ENCODE peak calls at places on chromosomes 7 and 10, in four cellular contexts. F, Z, V and K are unnamed samples.

GRCh38 chr10:78333362-78334143 is 299.9 kb downstream of the RPS24 start:
- DNase-seq in F (no peak), Z (no peak), V (no peak), K (no peak)

GRCh38 chr10:3563298-3563697 is 221.7 kb downstream of the KLF6 start:
- DNase-seq in F (no peak), Z (no peak), V (no peak), K (no peak)

GRCh38 chr10:13700461-13701144 is 113.8 kb downstream of the PRPF18 start:
- DNase-seq in F (no peak), Z (no peak), V (no peak), K (no peak)

GRCh38 chr10:75679546-75679945 is 248.1 kb downstream of the LRMDA start:
- DNase-seq in F (no peak), Z (no peak), V (no peak), K (no peak)

GRCh38 chr10:124221356-124222297 is 128.2 kb upstream of the CHST15 start:
- DNase-seq in F (peak), Z (peak), V (peak), K (no peak)

GRCh38 chr7:101874028-101874427 is 56.6 kb downstream of the CUX1 start:
- DNase-seq in F (peak), Z (no peak), V (no peak), K (no peak)

GRCh38 chr10:84423729-84424128 is 95.3 kb downstream of the CCSER2 start:
- DNase-seq in F (no peak), Z (no peak), V (no peak), K (no peak)

GRCh38 chr7:149450821-149451220 is 10.0 kb downstream of the ZNF777 start:
- DNase-seq in F (no peak), Z (no peak), V (no peak), K (no peak)

GRCh38 chr7:50436133-50436802 is 13.9 kb downstream of the FIGNL1 start:
- DNase-seq in F (peak), Z (no peak), V (no peak), K (no peak)

GRCh38 chr10:90337316-90337715 is 520.5 kb downstream of the HTR7 start:
- DNase-seq in F (no peak), Z (no peak), V (no peak), K (no peak)

GRCh38 chr7:23212395-23212794 is 30.5 kb downstream of the NUP42 start:
- DNase-seq in F (no peak), Z (no peak), V (no peak), K (no peak)

GRCh38 chr7:124263232-124263827 is 230.5 kb upstream of the TMEM229A start:
- DNase-seq in F (no peak), Z (no peak), V (peak), K (no peak)

GRCh38 chr10:120989279-120989678 is 138.1 kb downstream of the WDR11 start:
- DNase-seq in F (no peak), Z (no peak), V (no peak), K (no peak)

GRCh38 chr10:63718453-63718852 is 197.3 kb downstream of the REEP3 start:
- DNase-seq in F (no peak), Z (no peak), V (no peak), K (no peak)

GRCh38 chr7:83149466-83149865 is 13.2 kb downstream of the PCLO start:
- DNase-seq in F (peak), Z (no peak), V (no peak), K (no peak)

GRCh38 chr7:155694846-155695245 is 50.4 kb downstream of the RBM33 start:
- DNase-seq in F (peak), Z (no peak), V (no peak), K (no peak)

GRCh38 chr7:139004321-139005075 is 23.3 kb upstream of the KIAA1549 start:
- DNase-seq in F (no peak), Z (no peak), V (no peak), K (no peak)

GRCh38 chr7:11835260-11835659 is 3.3 kb upstream of the THSD7A start:
- DNase-seq in F (no peak), Z (no peak), V (no peak), K (no peak)

GRCh38 chr7:73701357-73701995 is 18.0 kb downstream of the STX1A start:
- DNase-seq in F (peak), Z (no peak), V (no peak), K (no peak)

GRCh38 chr7:159097661-159098423 is 46.8 kb downstream of the VIPR2 start:
- DNase-seq in F (no peak), Z (no peak), V (no peak), K (no peak)

GRCh38 chr7:25032774-25033743 is 53.1 kb upstream of the OSBPL3 start:
- DNase-seq in F (no peak), Z (no peak), V (no peak), K (no peak)

GRCh38 chr7:147249956-147250355 is 1133.4 kb downstream of the CNTNAP2 start:
- DNase-seq in F (no peak), Z (no peak), V (no peak), K (no peak)

GRCh38 chr10:125521721-125522680 is 161.0 kb downstream of the TEX36 start:
- DNase-seq in F (no peak), Z (no peak), V (peak), K (no peak)

GRCh38 chr7:158187055-158187770 is 400.4 kb downstream of the PTPRN2 start:
- DNase-seq in F (no peak), Z (no peak), V (no peak), K (no peak)

GRCh38 chr10:6050801-6051445 is 11.2 kb downstream of the IL2RA start:
- DNase-seq in F (peak), Z (peak), V (peak), K (no peak)

GRCh38 chr7:312409-312808 is 22.4 kb downstream of the FOXL3 start:
- DNase-seq in F (no peak), Z (no peak), V (no peak), K (no peak)

GRCh38 chr10:100730739-100731602 is 14.4 kb upstream of the PAX2 start:
- DNase-seq in F (peak), Z (no peak), V (peak), K (no peak)

GRCh38 chr7:32639122-32639521 is 143.8 kb downstream of the AVL9 start:
- DNase-seq in F (no peak), Z (no peak), V (no peak), K (no peak)

GRCh38 chr7:55493416-55493815 is 78.9 kb downstream of the VOPP1 start:
- DNase-seq in F (no peak), Z (no peak), V (no peak), K (no peak)

GRCh38 chr7:96090756-96091155 is 231.1 kb downstream of the SLC25A13 start:
- DNase-seq in F (no peak), Z (no peak), V (no peak), K (no peak)

GRCh38 chr10:104478380-104478779 is 124.7 kb downstream of the CFAP58 start:
- DNase-seq in F (no peak), Z (no peak), V (no peak), K (no peak)

GRCh38 chr10:77801474-77802238 is 124.9 kb downstream of the DLG5 start:
- DNase-seq in F (peak), Z (no peak), V (peak), K (no peak)

GRCh38 chr10:131031346-131031745 is 280.2 kb downstream of the TCERG1L start:
- DNase-seq in F (no peak), Z (no peak), V (no peak), K (no peak)

GRCh38 chr7:130996841-130997231 is 262.8 kb upstream of the KLF14 start:
- DNase-seq in F (peak), Z (no peak), V (no peak), K (no peak)

GRCh38 chr7:386385-386784 is 96.4 kb downstream of the FOXL3 start:
- DNase-seq in F (no peak), Z (no peak), V (no peak), K (no peak)

GRCh38 chr10:1299041-1299726 is 243.0 kb downstream of the WDR37 start:
- DNase-seq in F (no peak), Z (no peak), V (no peak), K (no peak)

GRCh38 chr10:59720377-59720776 is 10.7 kb upstream of the SLC16A9 start:
- DNase-seq in F (no peak), Z (no peak), V (no peak), K (no peak)

GRCh38 chr10:114634607-114634974 is 23.5 kb downstream of the ABLIM1 start:
- DNase-seq in F (peak), Z (no peak), V (no peak), K (peak)

GRCh38 chr7:44845476-44845875 is 2.4 kb downstream of the H2AZ2 start:
- DNase-seq in F (no peak), Z (no peak), V (no peak), K (no peak)

GRCh38 chr7:44849277-44850210 is 1.7 kb upstream of the H2AZ2 start:
- DNase-seq in F (no peak), Z (no peak), V (no peak), K (no peak)

GRCh38 chr7:44847509-44847919 is 373 bp downstream of the H2AZ2 start:
- DNase-seq in F (peak), Z (peak), V (peak), K (no peak)

GRCh38 chr7:44846816-44847508 is 925 bp downstream of the H2AZ2 start:
- DNase-seq in F (no peak), Z (no peak), V (no peak), K (no peak)

GRCh38 chr7:44847920-44848634 is at the start of gene H2AZ2:
- DNase-seq in F (peak), Z (peak), V (peak), K (peak)
- TF ChIP-seq CTCF in F (no peak), Z (no peak), V (no peak), K (no peak)

GRCh38 chr7:106111671-106112117 is 418 bp downstream of the SYPL1 start:
- DNase-seq in F (peak), Z (peak), V (no peak), K (no peak)

GRCh38 chr7:106112118-106112971 is at the start of gene SYPL1:
- DNase-seq in F (peak), Z (peak), V (peak), K (no peak)

GRCh38 chr7:106110885-106111670 is 1.0 kb downstream of the SYPL1 start:
- DNase-seq in F (peak), Z (no peak), V (no peak), K (no peak)

GRCh38 chr7:106114735-106115383 is 2.7 kb upstream of the SYPL1 start:
- DNase-seq in F (no peak), Z (no peak), V (no peak), K (no peak)

GRCh38 chr7:106112972-106113421 is 885 bp upstream of the SYPL1 start:
- DNase-seq in F (no peak), Z (no peak), V (no peak), K (no peak)
- H3K4me3 ChIP-seq in F (no peak), Z (peak), V (peak), K (no peak)

GRCh38 chr10:119669331-119669730 is 18.2 kb downstream of the BAG3 start:
- DNase-seq in F (no peak), Z (no peak), V (no peak), K (no peak)

GRCh38 chr10:119668461-119668860 is 17.3 kb downstream of the BAG3 start:
- DNase-seq in F (no peak), Z (peak), V (no peak), K (no peak)

GRCh38 chr10:119665901-119666708 is 14.9 kb downstream of the BAG3 start:
- DNase-seq in F (no peak), Z (no peak), V (no peak), K (no peak)

GRCh38 chr10:119666709-119667004 is 15.5 kb downstream of the BAG3 start:
- DNase-seq in F (no peak), Z (no peak), V (no peak), K (no peak)

GRCh38 chr10:119667562-119668328 is 16.6 kb downstream of the BAG3 start:
- DNase-seq in F (peak), Z (peak), V (no peak), K (peak)
- TF ChIP-seq CTCF in F (peak), Z (peak), V (no peak), K (peak)

DNA sequence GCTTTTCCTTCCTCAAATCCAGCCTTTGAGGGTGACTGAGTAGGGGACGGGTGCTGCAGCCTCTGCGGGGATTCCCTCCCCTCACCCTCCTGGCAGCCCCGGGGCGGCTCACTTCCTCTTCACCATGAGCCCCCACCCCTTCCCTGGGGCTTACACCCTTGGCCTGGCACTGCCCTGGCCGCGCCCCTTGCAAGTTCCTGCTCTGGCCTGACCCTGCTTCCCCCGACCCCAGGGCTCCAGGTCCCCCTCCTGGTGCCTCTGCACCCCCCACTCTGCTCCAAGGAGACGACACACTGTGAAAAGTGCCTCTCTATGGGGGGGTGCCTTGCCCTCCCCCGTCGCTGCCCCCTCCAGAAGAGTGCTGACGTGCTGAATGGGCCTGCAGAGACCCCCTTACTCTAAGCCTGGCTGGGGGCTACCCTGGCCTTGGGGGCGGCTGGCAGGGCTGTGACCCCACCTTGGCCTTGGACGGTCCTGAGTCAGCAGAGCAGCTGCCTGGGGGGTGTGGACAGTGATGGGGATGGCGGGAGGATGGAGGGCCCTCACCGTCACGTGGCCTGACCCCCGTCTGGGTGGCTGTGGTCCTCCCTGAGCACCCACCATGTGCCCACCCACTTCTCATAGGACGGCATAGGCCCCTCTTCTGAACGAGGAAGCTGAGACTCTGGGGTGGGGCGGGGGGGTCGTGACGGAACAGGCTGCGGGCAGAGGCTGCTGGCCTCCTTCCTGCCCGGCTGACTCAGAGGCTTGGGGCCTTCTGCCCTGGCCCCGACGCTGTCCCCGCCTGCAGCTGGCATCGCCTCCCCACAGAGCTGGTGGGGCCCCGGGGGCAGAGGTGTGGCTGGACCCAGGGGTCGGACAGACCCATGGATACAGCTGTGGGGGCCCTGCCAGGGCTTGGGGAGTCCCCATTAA is 9.8 kb downstream of the LFNG start:
- DNase-seq in F (no peak), Z (peak), V (no peak), K (no peak)
- H3K4me3 ChIP-seq in F (no peak), Z (no peak), V (no peak), K (no peak)

DNA sequence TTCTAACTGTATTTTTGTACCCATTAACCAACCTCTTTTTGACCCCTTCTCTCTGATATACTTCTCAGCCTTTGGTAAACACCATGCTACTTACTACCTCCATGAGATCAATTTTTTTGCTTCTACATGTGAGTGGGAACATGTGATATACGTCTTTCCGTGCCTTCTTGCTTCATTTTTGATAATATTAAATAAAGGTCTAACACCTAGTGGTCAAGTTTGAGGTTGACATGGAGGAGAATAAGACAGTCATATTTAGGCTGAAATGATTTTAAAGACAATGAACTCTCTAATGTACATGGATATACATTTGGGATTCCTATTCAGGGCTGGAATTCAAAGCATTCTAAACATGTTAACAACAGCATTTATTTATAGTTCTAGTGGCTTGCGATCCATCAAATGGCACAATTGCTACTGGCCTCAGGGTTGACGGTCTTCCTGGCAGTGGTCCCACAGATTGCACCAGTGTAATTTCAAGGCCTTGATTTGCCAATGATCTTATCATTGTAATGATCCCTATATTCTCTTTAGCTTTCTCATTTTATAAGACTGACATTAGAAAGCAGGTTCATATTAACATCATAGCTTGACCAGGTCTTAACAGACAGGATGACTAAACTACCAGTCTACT is 315.9 kb upstream of the ETV1 start:
- DNase-seq in F (no peak), Z (no peak), V (no peak), K (no peak)
- TF ChIP-seq CTCF in F (no peak), Z (no peak), V (no peak), K (no peak)

DNA sequence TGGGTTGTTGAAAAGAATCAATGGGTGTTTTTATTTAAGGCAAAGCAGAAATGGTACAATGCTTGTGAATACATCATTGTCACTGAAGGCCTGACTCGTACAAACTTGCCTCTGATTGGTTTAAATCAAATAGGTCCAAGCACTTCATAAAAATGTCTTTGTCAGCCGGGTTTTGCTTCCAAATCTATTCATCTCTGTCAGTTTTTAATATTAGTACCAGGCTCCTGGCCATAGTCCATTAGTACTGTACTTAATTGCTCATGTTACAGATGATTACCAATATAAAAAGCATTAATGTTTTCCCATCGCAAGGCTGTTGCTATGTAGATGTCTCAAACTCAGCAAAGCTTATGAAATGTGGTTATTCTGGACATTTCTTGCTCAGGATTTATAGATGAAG is 171.9 kb downstream of the ARID5B start:
- DNase-seq in F (no peak), Z (no peak), V (no peak), K (no peak)
- H3K4me3 ChIP-seq in F (no peak), Z (no peak), V (no peak), K (no peak)

GRCh38 chr10:98790817-98791216 is 344.1 kb upstream of the HPS1 start:
- DNase-seq in F (no peak), Z (no peak), V (no peak), K (no peak)
- TF ChIP-seq CTCF in F (no peak), Z (no peak), V (peak), K (peak)

DNA sequence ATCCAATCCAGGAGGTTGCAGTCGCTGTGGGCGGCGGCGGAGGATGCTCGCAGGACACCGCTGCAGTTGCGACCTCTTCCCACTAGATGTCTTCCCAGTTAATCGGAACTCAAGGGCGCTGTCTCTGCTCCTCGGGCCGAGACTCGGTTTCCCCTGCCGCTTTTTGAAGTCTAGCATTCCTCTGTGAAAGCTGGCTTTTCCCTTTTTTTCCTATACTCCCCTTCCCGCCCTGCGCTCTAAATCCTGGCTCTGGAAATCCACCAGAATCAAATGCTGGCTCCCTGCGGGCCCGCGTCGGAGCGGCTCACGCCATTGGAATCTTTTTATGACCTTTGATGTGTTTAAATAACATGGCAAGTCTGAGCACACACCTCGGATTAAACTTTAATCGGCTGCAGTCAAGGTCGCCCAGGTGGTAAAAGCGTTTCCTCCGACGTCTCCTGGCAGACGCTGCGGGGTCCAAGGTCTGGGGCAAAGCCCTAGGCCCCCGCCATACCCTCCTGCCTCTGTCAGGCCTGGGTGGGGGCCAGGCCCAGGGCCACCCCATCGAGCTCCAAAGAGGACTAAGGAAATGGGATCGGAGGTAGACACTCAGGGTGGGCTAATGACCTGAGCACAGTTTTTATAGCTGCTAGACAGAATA is 10.7 kb upstream of the HOXA13 start:
- DNase-seq in F (peak), Z (no peak), V (no peak), K (no peak)
- H3K4me3 ChIP-seq in F (peak), Z (peak), V (no peak), K (peak)

DNA sequence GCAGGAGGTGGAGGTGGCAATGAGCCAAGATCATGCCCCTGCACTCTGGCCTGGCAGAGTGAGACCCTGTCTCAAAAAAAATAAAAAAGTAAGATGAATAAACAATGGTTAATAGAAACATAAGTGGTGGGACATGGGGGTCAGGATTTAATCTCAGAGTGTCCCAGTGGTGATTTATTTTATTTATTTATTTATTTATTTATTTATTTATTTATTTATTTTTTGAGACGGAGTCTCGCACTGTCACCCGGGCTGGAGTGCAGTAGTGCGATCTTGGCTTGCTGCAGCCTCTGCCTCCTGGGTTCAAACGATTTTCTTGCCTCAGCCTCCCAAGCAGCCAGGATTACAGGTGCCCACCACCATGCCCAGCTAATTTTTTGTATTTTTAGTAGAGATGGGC is 482.6 kb upstream of the GALNT17 start:
- DNase-seq in F (no peak), Z (no peak), V (no peak), K (no peak)
- TF ChIP-seq CTCF in F (no peak), Z (no peak), V (no peak), K (no peak)